ENCODE peak calls at places on chromosomes 7 and 10, in eight cellular contexts. L, P, E, K, B, G, H and Q are unnamed samples.

GRCh38 chr10:73576178-73576889 is 14.8 kb downstream of the USP54 start:
- DNase-seq in L (no peak), P (peak; percentile 19), E (peak; percentile 98), K (peak; percentile 91), B (no peak), G (peak; percentile 50), H (no peak), Q (no peak)

GRCh38 chr7:4188646-4189045 is 493.4 kb upstream of the FOXK1 start:
- DNase-seq in L (no peak), P (no peak), E (no peak), K (no peak), B (no peak), G (no peak), H (no peak), Q (no peak)

GRCh38 chr7:70647801-70648491 is 484.0 kb upstream of the GALNT17 start:
- DNase-seq in L (no peak), P (no peak), E (no peak), K (peak; percentile 80), B (no peak), G (no peak), H (no peak), Q (peak; percentile 36)

GRCh38 chr7:76383089-76383944 is 24.5 kb upstream of the YWHAG start:
- DNase-seq in L (no peak), P (peak; percentile 75), E (no peak), K (no peak), B (no peak), G (no peak), H (no peak), Q (no peak)

GRCh38 chr7:149864751-149865150 is 9.0 kb upstream of the ATP6V0E2 start:
- DNase-seq in L (no peak), P (no peak), E (no peak), K (no peak), B (no peak), G (no peak), H (no peak), Q (no peak)

GRCh38 chr10:77358666-77359065 is 278.9 kb downstream of the KCNMA1 start:
- DNase-seq in L (no peak), P (no peak), E (no peak), K (no peak), B (no peak), G (no peak), H (no peak), Q (no peak)

GRCh38 chr7:158085741-158086695 is 501.6 kb downstream of the PTPRN2 start:
- DNase-seq in L (no peak), P (no peak), E (no peak), K (no peak), B (no peak), G (no peak), H (peak; percentile 28), Q (no peak)

GRCh38 chr10:80170026-80170425 is 35.3 kb downstream of the ANXA11 start:
- DNase-seq in L (no peak), P (no peak), E (no peak), K (no peak), B (peak; percentile 1), G (no peak), H (no peak), Q (peak; percentile 55)

GRCh38 chr7:108071551-108071950 is 58.6 kb downstream of the LAMB4 start:
- DNase-seq in L (no peak), P (no peak), E (no peak), K (no peak), B (no peak), G (no peak), H (no peak), Q (no peak)

GRCh38 chr7:156753630-156754029 is 113.1 kb downstream of the RNF32 start:
- DNase-seq in L (no peak), P (no peak), E (no peak), K (no peak), B (no peak), G (no peak), H (no peak), Q (no peak)
- TF ChIP-seq CTCF in L (no peak), P (no peak), E (no peak), K (no peak), B (no peak), G (no peak), H (no peak), Q (no peak)

GRCh38 chr10:5817322-5818047 is 4.3 kb upstream of the GDI2 start:
- DNase-seq in L (no peak), P (no peak), E (no peak), K (no peak), B (no peak), G (no peak), H (no peak), Q (no peak)

GRCh38 chr10:5813341-5814109 is at the start of gene GDI2:
- DNase-seq in L (peak; percentile 96), P (peak; percentile 97), E (peak; percentile 89), K (peak; percentile 95), B (peak; percentile 99), G (peak; percentile 96), H (peak; percentile 98), Q (peak; percentile 98)

GRCh38 chr10:5818048-5818331 is 4.8 kb upstream of the GDI2 start:
- DNase-seq in L (no peak), P (no peak), E (no peak), K (no peak), B (no peak), G (no peak), H (no peak), Q (no peak)

GRCh38 chr10:5814110-5815107 is 1.2 kb upstream of the GDI2 start:
- DNase-seq in L (no peak), P (peak; percentile 53), E (no peak), K (peak; percentile 22), B (no peak), G (no peak), H (no peak), Q (peak; percentile 32)

DNA sequence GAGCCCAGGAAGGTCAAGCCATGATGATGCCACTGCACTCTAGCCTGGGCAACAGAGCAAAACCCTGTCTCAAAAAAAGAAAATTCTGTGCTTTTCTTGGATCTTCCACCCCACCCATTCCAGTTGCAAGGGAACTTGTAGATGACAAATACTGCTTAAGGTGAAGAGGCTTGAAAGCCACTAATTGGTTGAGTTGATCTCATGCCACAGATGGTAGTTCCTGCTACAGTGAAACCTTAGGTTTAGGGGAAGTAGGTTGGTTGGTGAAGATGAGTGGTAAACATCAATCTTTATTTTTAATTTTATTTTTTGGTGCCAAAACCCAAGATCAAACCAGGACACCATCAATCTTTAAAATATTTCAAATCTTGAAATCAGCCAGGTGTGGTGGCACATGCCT is 2.9 kb upstream of the GDI2 start:
- DNase-seq in L (no peak), P (no peak), E (no peak), K (no peak), B (no peak), G (no peak), H (no peak), Q (no peak)
- H3K4me1 ChIP-seq in L (peaks cover 34% of the 10 kb centered on the region), P (peaks cover 15% of the 10 kb centered on the region), E (peaks cover 9% of the 10 kb centered on the region), K (peaks cover 3% of the 10 kb centered on the region), B (no peaks in the 10 kb centered on the region), G (peaks cover 21% of the 10 kb centered on the region), H (peaks cover 16% of the 10 kb centered on the region), Q (no peaks in the 10 kb centered on the region)

GRCh38 chr10:88244781-88245350 is 338.3 kb downstream of the RNLS start:
- DNase-seq in L (no peak), P (no peak), E (no peak), K (no peak), B (no peak), G (no peak), H (no peak), Q (no peak)

GRCh38 chr10:88241501-88241900 is 341.6 kb downstream of the RNLS start:
- DNase-seq in L (no peak), P (no peak), E (no peak), K (no peak), B (no peak), G (no peak), H (no peak), Q (no peak)

GRCh38 chr10:88243202-88243744 is 339.8 kb downstream of the RNLS start:
- DNase-seq in L (no peak), P (no peak), E (no peak), K (no peak), B (no peak), G (no peak), H (no peak), Q (no peak)

GRCh38 chr10:88245974-88246511 is 337.1 kb downstream of the RNLS start:
- DNase-seq in L (no peak), P (no peak), E (no peak), K (peak; percentile 76), B (no peak), G (no peak), H (no peak), Q (no peak)

DNA sequence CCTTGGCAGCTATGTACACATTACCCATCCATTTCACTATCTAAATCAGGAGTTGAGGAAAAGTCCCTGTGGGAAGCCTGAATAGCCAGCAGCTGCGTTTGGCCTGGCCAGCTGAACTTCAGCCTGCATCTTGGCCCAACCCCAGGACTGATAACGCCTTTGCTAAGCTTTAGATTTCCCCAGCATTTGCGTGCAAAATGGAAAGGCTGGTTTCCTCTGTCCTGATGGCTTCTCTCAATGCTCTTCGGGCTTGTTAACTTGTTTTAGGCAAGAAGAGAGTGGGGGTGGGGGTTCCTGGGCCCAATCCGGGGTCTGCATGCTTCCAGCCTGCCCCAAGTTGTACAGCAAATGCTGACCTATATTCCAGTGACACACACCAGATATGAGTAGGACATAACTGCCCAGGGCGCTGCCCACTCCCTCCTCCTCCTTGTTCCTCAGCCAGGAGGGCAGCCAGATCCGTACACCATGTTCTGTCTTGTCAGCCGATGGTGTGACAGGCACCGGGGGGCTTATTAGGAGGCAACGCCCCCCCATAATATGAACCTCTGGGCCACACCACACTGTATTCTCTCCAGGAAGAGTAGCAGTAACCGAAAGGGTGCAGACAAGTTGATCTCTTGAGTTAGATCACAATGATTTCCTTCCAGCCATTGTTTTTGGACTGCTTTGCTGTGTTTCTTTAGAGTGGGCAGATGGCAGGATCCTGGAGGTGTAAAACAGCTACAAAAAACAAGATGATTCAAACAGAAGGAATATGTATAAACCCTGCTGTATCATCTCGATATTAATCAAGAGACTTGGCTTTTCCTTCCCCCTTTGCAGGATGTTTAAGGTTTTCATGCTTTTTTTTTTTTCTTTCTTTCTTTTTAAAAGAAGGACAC is 339.0 kb downstream of the RNLS start:
- DNase-seq in L (peak; percentile 87), P (no peak), E (no peak), K (peak; percentile 87), B (peak; percentile 79), G (peak; percentile 91), H (peak; percentile 60), Q (peak; percentile 74)
- H3K4me3 ChIP-seq in L (peak overlapping the region; percentile 48), P (no peak overlapping the region), E (no peak overlapping the region), K (no peak overlapping the region), B (no peak overlapping the region), G (no peak overlapping the region), H (peak overlapping the region; percentile 3), Q (no peak overlapping the region)

GRCh38 chr7:148540041-148540738 is 50.4 kb upstream of the C7orf33 start:
- DNase-seq in L (peak; percentile 65), P (peak; percentile 47), E (peak; percentile 74), K (peak; percentile 59), B (no peak), G (no peak), H (no peak), Q (no peak)

GRCh38 chr7:148537435-148537834 is 53.1 kb upstream of the C7orf33 start:
- DNase-seq in L (no peak), P (no peak), E (no peak), K (no peak), B (no peak), G (no peak), H (no peak), Q (no peak)

DNA sequence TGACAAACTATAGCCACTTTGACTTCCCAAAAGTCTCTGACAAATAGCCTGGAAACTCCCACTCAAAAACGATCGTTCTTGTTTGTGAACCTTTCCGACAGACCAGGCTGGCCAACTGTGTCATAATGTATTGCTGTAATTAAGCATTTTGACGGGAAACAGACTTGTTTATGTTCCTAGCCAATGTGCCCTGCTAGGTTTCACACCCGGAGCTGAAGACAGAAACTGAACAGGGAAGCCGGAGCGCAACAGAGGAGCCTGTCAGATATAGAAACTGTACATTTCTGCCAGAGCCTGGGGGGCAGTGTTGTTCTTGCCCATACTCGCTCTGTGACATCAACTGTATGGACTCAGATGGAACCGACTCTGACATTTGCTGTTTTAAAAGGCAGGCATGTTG is 55.3 kb upstream of the C7orf33 start:
- DNase-seq in L (no peak), P (peak; percentile 11), E (no peak), K (no peak), B (no peak), G (no peak), H (no peak), Q (no peak)
- TF ChIP-seq CTCF in L (no peak), P (no peak), E (no peak), K (no peak), B (no peak), G (no peak), H (no peak), Q (no peak)